ENCODE peak calls at places on chromosome 11, in ten cellular contexts. X, N, Q, G, K, E, D, I, L and J are unnamed samples.

GRCh38 chr11:45658292-45658991 is 7.0 kb downstream of the CHST1 start:
- DNase-seq in E (no peak), K (no peak), X (no peak), G (no peak), Q (peak; percentile 18), N (peak; percentile 55), I (no peak), D (no peak), L (no peak), J (peak; percentile 97)

GRCh38 chr11:46296520-46297448 is 19.3 kb downstream of the CREB3L1 start:
- DNase-seq in G (no peak), I (no peak), N (no peak), Q (no peak), X (no peak), L (no peak), D (peak; percentile 90), E (no peak), K (no peak), J (no peak)

GRCh38 chr11:103110406-103110805 is 1.2 kb downstream of the DYNC2H1 start:
- DNase-seq in N (no peak), I (no peak), K (no peak), E (no peak), X (peak; percentile 56), D (no peak), G (no peak), L (no peak), Q (no peak), J (peak; percentile 5)

GRCh38 chr11:45091563-45092392 is 54.7 kb upstream of the PRDM11 start:
- DNase-seq in L (no peak), E (no peak), D (no peak), I (no peak), K (no peak), Q (no peak), N (no peak), X (no peak), G (no peak), J (no peak)

GRCh38 chr11:130638624-130639023 is 190.2 kb downstream of the ADAMTS15 start:
- DNase-seq in E (no peak), N (no peak), X (no peak), I (no peak), D (no peak), K (no peak), L (no peak), G (no peak), Q (no peak), J (no peak)

GRCh38 chr11:134120921-134121526 is 52.2 kb downstream of the JAM3 start:
- DNase-seq in I (no peak), G (no peak), K (no peak), D (no peak), Q (no peak), L (no peak), N (no peak), E (no peak), X (no peak), J (peak; percentile 76)

GRCh38 chr11:61027141-61027840 is 55.8 kb downstream of the CD6 start:
- DNase-seq in Q (no peak), N (peak; percentile 51), L (peak; percentile 39), I (no peak), X (no peak), D (no peak), G (no peak), E (peak; percentile 47), K (no peak), J (no peak)

GRCh38 chr11:58999291-58999680 is 60.0 kb downstream of the GLYATL1 start:
- DNase-seq in L (no peak), G (no peak), E (no peak), Q (peak; percentile 28), I (no peak), D (no peak), K (no peak), X (no peak), N (no peak), J (no peak)

GRCh38 chr11:12377106-12377823 is at the start of gene PARVA:
- DNase-seq in L (no peak), K (no peak), Q (no peak), I (no peak), D (no peak), N (no peak), E (no peak), G (peak; percentile 27), X (no peak), J (peak; percentile 30)